ENCODE peak calls at places on chromosome 11, in four cellular contexts. One of them, this sample, is unnamed.

GRCh38 chr11:8983552-8983951 is 19.3 kb upstream of the TMEM9B start:
- DNase-seq in fibroblast of lung: no peak
- DNase-seq in keratinocyte: no peak
- DNase-seq in GM23248: no peak
- DNase-seq in this sample: no peak

GRCh38 chr11:77047007-77047927 is 13.1 kb downstream of the B3GNT6 start:
- DNase-seq in fibroblast of lung: peak; percentile 87
- DNase-seq in GM23248: peak; percentile 92
- DNase-seq in keratinocyte: peak; percentile 73
- DNase-seq in this sample: peak; percentile 96

GRCh38 chr11:68398870-68399865 is 61.4 kb upstream of the PPP6R3 start:
- DNase-seq in GM23248: no peak
- DNase-seq in fibroblast of lung: no peak
- DNase-seq in keratinocyte: no peak
- DNase-seq in this sample: no peak

GRCh38 chr11:110379261-110379660 is 50.5 kb upstream of the FDX1 start:
- DNase-seq in keratinocyte: no peak
- DNase-seq in fibroblast of lung: no peak
- DNase-seq in GM23248: no peak
- DNase-seq in this sample: no peak

GRCh38 chr11:35525501-35526175 is at the start of gene PAMR1:
- DNase-seq in keratinocyte: no peak
- DNase-seq in GM23248: peak; percentile 90
- DNase-seq in fibroblast of lung: peak; percentile 76
- DNase-seq in this sample: no peak

GRCh38 chr11:111573821-111574249 is 28.4 kb upstream of the SIK2 start:
- DNase-seq in fibroblast of lung: no peak
- DNase-seq in GM23248: peak; percentile 51
- DNase-seq in keratinocyte: no peak
- DNase-seq in this sample: no peak

GRCh38 chr11:72069787-72070251 is 10.5 kb downstream of the NUMA1 start:
- DNase-seq in GM23248: peak; percentile 97
- DNase-seq in keratinocyte: no peak
- DNase-seq in fibroblast of lung: peak; percentile 90
- DNase-seq in this sample: no peak

GRCh38 chr11:92794783-92795182 is 174.7 kb upstream of the MTNR1B start:
- DNase-seq in GM23248: no peak
- DNase-seq in keratinocyte: no peak
- DNase-seq in fibroblast of lung: no peak
- DNase-seq in this sample: no peak

GRCh38 chr11:72338741-72339140 is 94.8 kb upstream of the PHOX2A start:
- DNase-seq in keratinocyte: no peak
- DNase-seq in GM23248: peak; percentile 35
- DNase-seq in fibroblast of lung: peak; percentile 40
- DNase-seq in this sample: no peak

GRCh38 chr11:85935751-85936150 is 80.6 kb downstream of the CCDC83 start:
- DNase-seq in fibroblast of lung: no peak
- DNase-seq in keratinocyte: no peak
- DNase-seq in GM23248: no peak
- DNase-seq in this sample: no peak

GRCh38 chr11:130523609-130524008 is 75.2 kb downstream of the ADAMTS15 start:
- DNase-seq in GM23248: peak; percentile 97
- DNase-seq in fibroblast of lung: peak; percentile 96
- DNase-seq in keratinocyte: no peak
- DNase-seq in this sample: no peak

GRCh38 chr11:14454861-14455632 is 44.6 kb downstream of the COPB1 start:
- DNase-seq in GM23248: peak; percentile 65
- DNase-seq in fibroblast of lung: no peak
- DNase-seq in keratinocyte: no peak
- DNase-seq in this sample: no peak

GRCh38 chr11:27541790-27542189 is 35.2 kb upstream of the LIN7C start:
- DNase-seq in keratinocyte: no peak
- DNase-seq in fibroblast of lung: no peak
- DNase-seq in GM23248: no peak
- DNase-seq in this sample: no peak

GRCh38 chr11:124934862-124935547 is 842 bp downstream of the HEPACAM start:
- DNase-seq in GM23248: peak; percentile 88
- DNase-seq in fibroblast of lung: peak; percentile 93
- DNase-seq in keratinocyte: no peak
- DNase-seq in this sample: no peak

GRCh38 chr11:110833033-110833484 is 120.8 kb upstream of the ARHGAP20 start:
- DNase-seq in fibroblast of lung: peak; percentile 89
- DNase-seq in GM23248: peak; percentile 83
- DNase-seq in keratinocyte: peak; percentile 5
- DNase-seq in this sample: no peak

GRCh38 chr11:94002226-94002625 is 18.9 kb upstream of the HEPHL1 start:
- DNase-seq in keratinocyte: no peak
- DNase-seq in fibroblast of lung: peak; percentile 84
- DNase-seq in GM23248: peak; percentile 66
- DNase-seq in this sample: no peak

GRCh38 chr11:10409207-10409661 is 45.8 kb upstream of the AMPD3 start:
- DNase-seq in keratinocyte: no peak
- DNase-seq in fibroblast of lung: no peak
- DNase-seq in GM23248: peak; percentile 15
- DNase-seq in this sample: no peak

GRCh38 chr11:63805844-63806415 is 7.3 kb upstream of the SPINDOC start:
- DNase-seq in GM23248: no peak
- DNase-seq in fibroblast of lung: peak; percentile 7
- DNase-seq in keratinocyte: no peak
- DNase-seq in this sample: no peak

GRCh38 chr11:115616941-115617340 is 112.7 kb upstream of the CADM1 start:
- DNase-seq in GM23248: peak; percentile 45
- DNase-seq in keratinocyte: no peak
- DNase-seq in fibroblast of lung: peak; percentile 95
- DNase-seq in this sample: no peak

GRCh38 chr11:16372355-16372754 is 16.0 kb upstream of the SOX6 start:
- DNase-seq in keratinocyte: no peak
- DNase-seq in fibroblast of lung: no peak
- DNase-seq in GM23248: no peak
- DNase-seq in this sample: no peak

GRCh38 chr11:119338318-119338890 is 2.3 kb downstream of the C1QTNF5 start:
- DNase-seq in fibroblast of lung: peak; percentile 72
- DNase-seq in GM23248: peak; percentile 81
- DNase-seq in keratinocyte: no peak
- DNase-seq in this sample: no peak

GRCh38 chr11:23727821-23728220 is 769.0 kb upstream of the LUZP2 start:
- DNase-seq in GM23248: peak; percentile 33
- DNase-seq in keratinocyte: no peak
- DNase-seq in fibroblast of lung: peak; percentile 91
- DNase-seq in this sample: no peak

GRCh38 chr11:17734986-17735822 is 623 bp downstream of the KCNC1 start:
- DNase-seq in fibroblast of lung: peak; percentile 79
- DNase-seq in GM23248: peak; percentile 89
- DNase-seq in keratinocyte: no peak
- DNase-seq in this sample: no peak

GRCh38 chr11:17547051-17547577 is at the start of gene OTOG:
- DNase-seq in GM23248: no peak
- DNase-seq in keratinocyte: no peak
- DNase-seq in fibroblast of lung: no peak
- DNase-seq in this sample: no peak

GRCh38 chr11:94526645-94527438 is 14.6 kb downstream of the C11orf97 start:
- DNase-seq in GM23248: peak; percentile 70
- DNase-seq in fibroblast of lung: no peak
- DNase-seq in keratinocyte: no peak
- DNase-seq in this sample: no peak

GRCh38 chr11:8268530-8269461 is 5.1 kb upstream of the LMO1 start:
- DNase-seq in fibroblast of lung: peak; percentile 29
- DNase-seq in GM23248: peak; percentile 48
- DNase-seq in keratinocyte: no peak
- DNase-seq in this sample: no peak

GRCh38 chr11:4826425-4826824 is 5.3 kb downstream of the OR51F2 start:
- DNase-seq in fibroblast of lung: peak; percentile 12
- DNase-seq in keratinocyte: no peak
- DNase-seq in GM23248: no peak
- DNase-seq in this sample: no peak

GRCh38 chr11:116422976-116423375 is 349.8 kb downstream of the BUD13 start:
- DNase-seq in keratinocyte: no peak
- DNase-seq in GM23248: no peak
- DNase-seq in fibroblast of lung: no peak
- DNase-seq in this sample: no peak

GRCh38 chr11:44852159-44852707 is 98.5 kb downstream of the TP53I11 start:
- DNase-seq in fibroblast of lung: no peak
- DNase-seq in GM23248: peak; percentile 52
- DNase-seq in keratinocyte: no peak
- DNase-seq in this sample: no peak

GRCh38 chr11:122120096-122120495 is 4.1 kb upstream of the BLID start:
- DNase-seq in GM23248: peak; percentile 68
- DNase-seq in fibroblast of lung: no peak
- DNase-seq in keratinocyte: no peak
- DNase-seq in this sample: no peak

GRCh38 chr11:71200172-71200716 is 52.1 kb downstream of the SHANK2 start:
- DNase-seq in fibroblast of lung: no peak
- DNase-seq in GM23248: no peak
- DNase-seq in keratinocyte: no peak
- DNase-seq in this sample: no peak

DNA sequence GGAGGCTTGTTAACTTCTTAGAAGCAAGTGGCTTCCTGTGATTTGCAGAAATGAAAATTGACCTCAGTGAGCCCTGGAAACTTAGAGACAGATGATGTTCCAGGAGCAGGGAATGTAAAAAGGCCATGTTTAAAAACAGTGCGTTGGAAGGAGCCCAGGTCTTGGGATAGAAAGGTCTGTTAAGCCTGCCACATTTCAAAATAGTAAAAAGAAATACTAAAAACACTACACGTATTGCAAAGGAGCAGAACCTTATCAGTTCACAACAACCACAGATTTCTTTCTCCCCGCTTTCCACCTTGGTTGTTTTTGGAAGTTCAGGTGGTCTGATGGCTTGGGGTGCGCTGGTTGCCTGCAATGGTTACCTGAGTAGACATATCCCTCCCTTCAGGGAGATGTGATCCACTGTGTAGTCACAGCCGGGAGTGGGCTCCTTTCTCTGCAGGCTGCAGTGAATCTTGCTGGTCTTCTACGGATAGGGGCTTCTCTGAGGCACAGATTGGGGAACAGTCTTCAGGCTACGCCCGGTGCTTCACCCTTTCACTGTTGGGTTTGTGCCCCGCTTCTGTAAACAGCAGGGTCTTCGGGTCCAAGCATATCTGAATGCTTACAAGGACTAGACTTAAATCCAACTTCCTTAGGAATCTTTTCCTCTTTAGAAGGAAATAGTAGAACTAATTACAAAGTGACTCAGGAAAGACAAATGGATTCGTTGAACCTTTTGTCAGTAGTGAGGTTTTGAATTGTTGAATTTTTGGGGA is 1.9 kb downstream of the TEAD1 start:
- DNase-seq in GM23248: peak; percentile 50
- DNase-seq in keratinocyte: no peak
- DNase-seq in fibroblast of lung: peak; percentile 66
- DNase-seq in this sample: no peak
- H3K9ac ChIP-seq in GM23248: peak overlapping the region; percentile 84
- H3K9ac ChIP-seq in keratinocyte: peak overlapping the region; percentile 87
- H3K9ac ChIP-seq in fibroblast of lung: peak overlapping the region; percentile 64
- H3K9ac ChIP-seq in this sample: peak overlapping the region; percentile 82

DNA sequence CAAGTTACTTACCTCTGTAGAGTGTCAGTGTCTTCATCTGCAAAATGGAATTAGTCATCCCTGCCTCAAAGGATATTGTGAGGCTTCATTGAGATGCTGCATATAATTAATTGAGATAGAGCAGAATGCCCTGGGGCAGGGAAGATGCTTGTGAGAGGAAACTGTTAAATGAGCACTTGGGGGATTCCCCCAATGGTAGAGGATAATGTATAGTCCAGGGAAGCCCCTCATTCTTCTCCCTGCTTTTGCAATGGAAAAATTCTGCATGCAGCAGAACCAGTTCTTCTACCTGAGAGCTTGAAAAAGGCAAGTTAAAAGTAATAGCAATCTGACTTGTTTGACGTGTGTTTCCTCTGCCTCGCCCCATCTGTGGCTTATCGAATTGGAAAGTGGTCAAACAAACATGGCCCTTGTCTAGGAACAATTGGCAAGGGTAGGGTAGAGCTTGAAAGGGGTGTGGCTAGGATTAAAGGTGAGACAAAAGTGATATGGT is 90.9 kb downstream of the NAV2 start:
- DNase-seq in keratinocyte: no peak
- DNase-seq in GM23248: no peak
- DNase-seq in fibroblast of lung: no peak
- DNase-seq in this sample: no peak
- H3K9ac ChIP-seq in keratinocyte: no peak overlapping the region
- H3K9ac ChIP-seq in GM23248: no peak overlapping the region
- H3K9ac ChIP-seq in fibroblast of lung: no peak overlapping the region
- H3K9ac ChIP-seq in this sample: no peak overlapping the region

DNA sequence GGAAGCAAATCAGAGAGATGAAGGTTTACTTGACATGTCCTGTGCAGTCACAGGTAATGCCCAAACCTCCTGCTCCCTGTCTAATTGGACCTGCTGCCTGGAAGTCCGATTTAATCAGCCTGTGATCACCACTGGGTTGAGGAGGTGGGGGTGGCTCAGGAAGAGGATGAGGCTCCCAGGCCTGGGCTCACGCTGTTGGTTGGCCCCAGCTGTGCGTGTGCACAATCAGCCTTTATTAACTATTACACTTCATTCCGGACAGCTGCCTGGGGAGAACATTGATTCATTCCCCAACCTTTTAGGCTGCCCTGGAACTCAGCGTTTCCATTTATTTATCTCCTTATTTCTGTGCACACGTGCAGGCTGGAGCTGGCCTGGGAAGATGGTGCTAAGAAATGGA is 123.5 kb downstream of the DSCAML1 start:
- DNase-seq in fibroblast of lung: no peak
- DNase-seq in GM23248: no peak
- DNase-seq in keratinocyte: no peak
- DNase-seq in this sample: no peak
- H3K9ac ChIP-seq in fibroblast of lung: no peak overlapping the region
- H3K9ac ChIP-seq in GM23248: no peak overlapping the region
- H3K9ac ChIP-seq in keratinocyte: no peak overlapping the region
- H3K9ac ChIP-seq in this sample: no peak overlapping the region

DNA sequence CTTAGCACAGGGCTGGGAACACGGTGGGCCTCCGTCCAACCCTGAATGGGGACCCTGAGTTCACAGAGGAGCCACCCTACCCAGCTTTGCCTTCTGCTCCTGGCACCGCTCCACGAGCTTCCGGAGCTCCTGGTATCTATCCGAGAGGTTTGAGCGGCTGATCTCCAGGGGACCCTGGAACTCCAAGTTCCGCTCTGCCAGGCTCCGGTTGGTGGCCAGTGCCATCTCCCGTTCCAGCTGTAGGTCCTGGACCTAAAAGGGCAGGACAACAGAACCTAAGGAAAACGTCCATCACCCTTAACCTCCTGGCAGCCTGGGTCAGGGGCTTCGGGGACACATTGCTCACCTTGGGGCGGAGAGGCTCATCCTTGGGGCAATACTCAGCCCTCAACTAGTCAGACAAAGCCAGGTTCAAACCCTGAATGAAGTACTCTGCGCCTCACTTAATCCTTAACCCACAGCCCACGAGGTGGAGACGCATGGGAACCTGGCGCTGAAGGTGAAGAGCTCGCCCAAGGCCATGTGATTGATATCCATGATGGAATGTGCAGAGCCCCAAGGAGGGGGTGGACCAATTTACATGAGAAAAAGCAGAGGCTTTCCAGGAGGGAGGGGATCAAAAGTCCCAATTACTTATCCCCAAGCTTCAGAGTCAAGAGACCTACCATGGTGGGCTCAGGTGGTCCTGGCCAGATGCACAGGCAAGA is 27.1 kb downstream of the VPS37C start:
- DNase-seq in fibroblast of lung: no peak
- DNase-seq in keratinocyte: no peak
- DNase-seq in GM23248: no peak
- DNase-seq in this sample: no peak
- H3K9ac ChIP-seq in fibroblast of lung: no peak overlapping the region
- H3K9ac ChIP-seq in keratinocyte: no peak overlapping the region
- H3K9ac ChIP-seq in GM23248: no peak overlapping the region
- H3K9ac ChIP-seq in this sample: no peak overlapping the region

GRCh38 chr11:1031121-1031899 is 5.2 kb downstream of the MUC6 start:
- DNase-seq in GM23248: no peak
- DNase-seq in keratinocyte: no peak
- DNase-seq in fibroblast of lung: no peak
- DNase-seq in this sample: no peak
- H3K9ac ChIP-seq in GM23248: no peak overlapping the region
- H3K9ac ChIP-seq in keratinocyte: no peak overlapping the region
- H3K9ac ChIP-seq in fibroblast of lung: no peak overlapping the region
- H3K9ac ChIP-seq in this sample: no peak overlapping the region